ENCODE peak calls at places on chromosomes 11 and 22, in seven cellular contexts. V, A, U, P, H, D and R are unnamed samples.

GRCh38 chr22:39707816-39708215 is 137.3 kb downstream of the CACNA1I start:
- DNase-seq in D (no peak), H (no peak), U (no peak), A (no peak), P (no peak), V (peak), R (no peak)

GRCh38 chr22:24969588-24970301 is 17.2 kb downstream of the KIAA1671 start:
- DNase-seq in P (no peak), H (no peak), V (no peak), A (no peak), U (no peak), D (no peak), R (peak)

GRCh38 chr22:47376901-47377520 is 614.6 kb downstream of the TBC1D22A start:
- DNase-seq in P (no peak), U (no peak), H (no peak), A (no peak), V (no peak), D (no peak), R (no peak)

GRCh38 chr11:5265832-5266231 is 3.9 kb downstream of the HBE1 start:
- DNase-seq in H (no peak), U (no peak), D (no peak), A (no peak), P (no peak), V (no peak), R (no peak)

GRCh38 chr11:19018901-19019300 is 41.6 kb downstream of the MRGPRX2 start:
- DNase-seq in H (peak), V (no peak), U (peak), D (no peak), P (no peak), A (no peak), R (peak)

GRCh38 chr11:108565653-108566052 is 27.9 kb downstream of the EXPH5 start:
- DNase-seq in D (no peak), H (no peak), A (no peak), P (no peak), V (no peak), U (no peak), R (no peak)

GRCh38 chr11:2752204-2752772 is 52.5 kb upstream of the KCNQ1OT1 start:
- DNase-seq in V (peak), A (no peak), D (no peak), H (no peak), U (no peak), P (no peak), R (no peak)

GRCh38 chr11:75474878-75475766 is 42.1 kb upstream of the KLHL35 start:
- DNase-seq in D (peak), A (peak), H (peak), P (peak), V (peak), U (peak), R (peak)

GRCh38 chr11:96012086-96012824 is 88.3 kb upstream of the MTMR2 start:
- DNase-seq in D (no peak), U (peak), V (peak), H (peak), A (peak), P (peak), R (peak)

GRCh38 chr11:111450480-111451320 is 61.5 kb downstream of the BTG4 start:
- DNase-seq in U (no peak), P (no peak), D (no peak), V (no peak), A (no peak), H (no peak), R (no peak)

GRCh38 chr11:119459293-119459976 is 36.5 kb upstream of the THY1 start:
- DNase-seq in U (no peak), H (no peak), V (no peak), A (no peak), P (no peak), D (no peak), R (no peak)

GRCh38 chr22:39958009-39958711 is 2.0 kb upstream of the TMA7B start:
- DNase-seq in D (no peak), V (no peak), U (no peak), P (no peak), H (no peak), A (no peak), R (no peak)

GRCh38 chr22:37631448-37632173 is 7.9 kb upstream of the SH3BP1 start:
- DNase-seq in P (no peak), H (no peak), V (no peak), D (no peak), A (no peak), U (no peak), R (no peak)

GRCh38 chr11:69008774-69009440 is 4.1 kb downstream of the MRGPRF start:
- DNase-seq in P (no peak), A (no peak), H (no peak), U (peak), V (no peak), D (no peak), R (peak)

GRCh38 chr11:114219559-114220349 is 76.4 kb upstream of the NNMT start:
- DNase-seq in V (peak), D (no peak), P (no peak), U (no peak), H (peak), A (no peak), R (peak)

GRCh38 chr11:132422725-132423124 is 1052.3 kb downstream of the NTM start:
- DNase-seq in U (no peak), V (no peak), H (no peak), P (no peak), A (no peak), D (no peak), R (no peak)

GRCh38 chr22:26907366-26907765 is 250.0 kb downstream of the MIAT start:
- DNase-seq in P (no peak), V (no peak), H (no peak), U (no peak), D (no peak), A (no peak), R (no peak)

GRCh38 chr11:94762208-94762607 is 5.9 kb upstream of the AMOTL1 start:
- DNase-seq in A (no peak), U (no peak), D (no peak), P (no peak), V (peak), H (no peak), R (peak)

GRCh38 chr11:103420593-103420992 is 311.4 kb downstream of the DYNC2H1 start:
- DNase-seq in A (no peak), P (no peak), H (no peak), U (no peak), D (no peak), V (no peak), R (no peak)

GRCh38 chr22:44449061-44449682 is 48.9 kb downstream of the RTL6 start:
- DNase-seq in D (no peak), U (no peak), V (no peak), P (peak), H (no peak), A (no peak), R (peak)